ENCODE peak calls at places on chromosomes 3 and 15, in seven cellular contexts. One of them, this sample, is unnamed.

GRCh38 chr15:42619641-42620371 is 44.4 kb downstream of the STARD9 start:
- DNase-seq in GM12865: peak
- DNase-seq in activated T-cell treated with anti-CD3 and anti-CD28 coated beads, Interleukin-2, amount 50 U/mL, for 72 hours: no peak
- DNase-seq in activated CD4-positive, alpha-beta T cell treated with anti-CD3 and anti-CD28 coated beads, Interleukin-2, amount 10 ng/mL, durations not matched to agents 7 days and 5 days: no peak
- DNase-seq in stimulated activated CD4-positive, alpha-beta T cell treated with anti-CD3 and anti-CD28 coated beads, Interleukin-2, amount 100 ng/mL, for 48 hours: no peak
- DNase-seq in epithelial cell of esophagus: no peak
- DNase-seq in astrocyte of the cerebellum: peak
- DNase-seq in this sample: no peak

GRCh38 chr3:62100233-62100989 is 272.9 kb downstream of the FEZF2 start:
- DNase-seq in GM12865: no peak
- DNase-seq in activated T-cell treated with anti-CD3 and anti-CD28 coated beads, Interleukin-2, amount 50 U/mL, for 72 hours: no peak
- DNase-seq in astrocyte of the cerebellum: no peak
- DNase-seq in stimulated activated CD4-positive, alpha-beta T cell treated with anti-CD3 and anti-CD28 coated beads, Interleukin-2, amount 100 ng/mL, for 48 hours: no peak
- DNase-seq in activated CD4-positive, alpha-beta T cell treated with anti-CD3 and anti-CD28 coated beads, Interleukin-2, amount 10 ng/mL, durations not matched to agents 7 days and 5 days: no peak
- DNase-seq in epithelial cell of esophagus: no peak
- DNase-seq in this sample: no peak

GRCh38 chr15:31235298-31236183 is 91.1 kb upstream of the KLF13 start:
- DNase-seq in stimulated activated CD4-positive, alpha-beta T cell treated with anti-CD3 and anti-CD28 coated beads, Interleukin-2, amount 100 ng/mL, for 48 hours: no peak
- DNase-seq in astrocyte of the cerebellum: no peak
- DNase-seq in activated T-cell treated with anti-CD3 and anti-CD28 coated beads, Interleukin-2, amount 50 U/mL, for 72 hours: no peak
- DNase-seq in GM12865: peak
- DNase-seq in epithelial cell of esophagus: peak
- DNase-seq in activated CD4-positive, alpha-beta T cell treated with anti-CD3 and anti-CD28 coated beads, Interleukin-2, amount 10 ng/mL, durations not matched to agents 7 days and 5 days: no peak
- DNase-seq in this sample: no peak

GRCh38 chr3:27861047-27862036 is 139.2 kb upstream of the EOMES start:
- DNase-seq in epithelial cell of esophagus: no peak
- DNase-seq in GM12865: no peak
- DNase-seq in stimulated activated CD4-positive, alpha-beta T cell treated with anti-CD3 and anti-CD28 coated beads, Interleukin-2, amount 100 ng/mL, for 48 hours: no peak
- DNase-seq in activated CD4-positive, alpha-beta T cell treated with anti-CD3 and anti-CD28 coated beads, Interleukin-2, amount 10 ng/mL, durations not matched to agents 7 days and 5 days: peak
- DNase-seq in astrocyte of the cerebellum: no peak
- DNase-seq in activated T-cell treated with anti-CD3 and anti-CD28 coated beads, Interleukin-2, amount 50 U/mL, for 72 hours: peak
- DNase-seq in this sample: no peak

GRCh38 chr15:100263031-100263430 is 78.7 kb downstream of the ADAMTS17 start:
- DNase-seq in activated T-cell treated with anti-CD3 and anti-CD28 coated beads, Interleukin-2, amount 50 U/mL, for 72 hours: no peak
- DNase-seq in GM12865: no peak
- DNase-seq in astrocyte of the cerebellum: no peak
- DNase-seq in epithelial cell of esophagus: no peak
- DNase-seq in activated CD4-positive, alpha-beta T cell treated with anti-CD3 and anti-CD28 coated beads, Interleukin-2, amount 10 ng/mL, durations not matched to agents 7 days and 5 days: no peak
- DNase-seq in stimulated activated CD4-positive, alpha-beta T cell treated with anti-CD3 and anti-CD28 coated beads, Interleukin-2, amount 100 ng/mL, for 48 hours: no peak
- DNase-seq in this sample: no peak

GRCh38 chr3:58659051-58659675 is 7.4 kb downstream of the FAM3D start:
- DNase-seq in activated T-cell treated with anti-CD3 and anti-CD28 coated beads, Interleukin-2, amount 50 U/mL, for 72 hours: no peak
- DNase-seq in activated CD4-positive, alpha-beta T cell treated with anti-CD3 and anti-CD28 coated beads, Interleukin-2, amount 10 ng/mL, durations not matched to agents 7 days and 5 days: no peak
- DNase-seq in epithelial cell of esophagus: peak
- DNase-seq in GM12865: no peak
- DNase-seq in astrocyte of the cerebellum: peak
- DNase-seq in stimulated activated CD4-positive, alpha-beta T cell treated with anti-CD3 and anti-CD28 coated beads, Interleukin-2, amount 100 ng/mL, for 48 hours: no peak
- DNase-seq in this sample: no peak

GRCh38 chr15:39140060-39140604 is 440.7 kb upstream of the THBS1 start:
- DNase-seq in activated T-cell treated with anti-CD3 and anti-CD28 coated beads, Interleukin-2, amount 50 U/mL, for 72 hours: peak
- DNase-seq in activated CD4-positive, alpha-beta T cell treated with anti-CD3 and anti-CD28 coated beads, Interleukin-2, amount 10 ng/mL, durations not matched to agents 7 days and 5 days: no peak
- DNase-seq in epithelial cell of esophagus: peak
- DNase-seq in GM12865: no peak
- DNase-seq in astrocyte of the cerebellum: peak
- DNase-seq in stimulated activated CD4-positive, alpha-beta T cell treated with anti-CD3 and anti-CD28 coated beads, Interleukin-2, amount 100 ng/mL, for 48 hours: no peak
- DNase-seq in this sample: no peak

GRCh38 chr15:60093273-60094067 is 89.4 kb downstream of the FOXB1 start:
- DNase-seq in epithelial cell of esophagus: peak
- DNase-seq in astrocyte of the cerebellum: no peak
- DNase-seq in activated T-cell treated with anti-CD3 and anti-CD28 coated beads, Interleukin-2, amount 50 U/mL, for 72 hours: no peak
- DNase-seq in activated CD4-positive, alpha-beta T cell treated with anti-CD3 and anti-CD28 coated beads, Interleukin-2, amount 10 ng/mL, durations not matched to agents 7 days and 5 days: no peak
- DNase-seq in stimulated activated CD4-positive, alpha-beta T cell treated with anti-CD3 and anti-CD28 coated beads, Interleukin-2, amount 100 ng/mL, for 48 hours: no peak
- DNase-seq in GM12865: no peak
- DNase-seq in this sample: no peak

GRCh38 chr15:40763801-40764765 is at the start of gene GCHFR:
- DNase-seq in epithelial cell of esophagus: peak
- DNase-seq in GM12865: peak
- DNase-seq in activated T-cell treated with anti-CD3 and anti-CD28 coated beads, Interleukin-2, amount 50 U/mL, for 72 hours: peak
- DNase-seq in astrocyte of the cerebellum: no peak
- DNase-seq in activated CD4-positive, alpha-beta T cell treated with anti-CD3 and anti-CD28 coated beads, Interleukin-2, amount 10 ng/mL, durations not matched to agents 7 days and 5 days: peak
- DNase-seq in stimulated activated CD4-positive, alpha-beta T cell treated with anti-CD3 and anti-CD28 coated beads, Interleukin-2, amount 100 ng/mL, for 48 hours: peak
- DNase-seq in this sample: peak

GRCh38 chr3:188082040-188082439 is 71.9 kb upstream of the LPP start:
- DNase-seq in epithelial cell of esophagus: no peak
- DNase-seq in GM12865: no peak
- DNase-seq in activated CD4-positive, alpha-beta T cell treated with anti-CD3 and anti-CD28 coated beads, Interleukin-2, amount 10 ng/mL, durations not matched to agents 7 days and 5 days: no peak
- DNase-seq in astrocyte of the cerebellum: no peak
- DNase-seq in stimulated activated CD4-positive, alpha-beta T cell treated with anti-CD3 and anti-CD28 coated beads, Interleukin-2, amount 100 ng/mL, for 48 hours: no peak
- DNase-seq in activated T-cell treated with anti-CD3 and anti-CD28 coated beads, Interleukin-2, amount 50 U/mL, for 72 hours: no peak
- DNase-seq in this sample: no peak

GRCh38 chr15:98503970-98504369 is 144.4 kb upstream of the IGF1R start:
- DNase-seq in GM12865: no peak
- DNase-seq in epithelial cell of esophagus: peak
- DNase-seq in activated T-cell treated with anti-CD3 and anti-CD28 coated beads, Interleukin-2, amount 50 U/mL, for 72 hours: no peak
- DNase-seq in activated CD4-positive, alpha-beta T cell treated with anti-CD3 and anti-CD28 coated beads, Interleukin-2, amount 10 ng/mL, durations not matched to agents 7 days and 5 days: no peak
- DNase-seq in astrocyte of the cerebellum: no peak
- DNase-seq in stimulated activated CD4-positive, alpha-beta T cell treated with anti-CD3 and anti-CD28 coated beads, Interleukin-2, amount 100 ng/mL, for 48 hours: no peak
- DNase-seq in this sample: no peak

GRCh38 chr3:184693011-184693975 is 18.6 kb downstream of the MAGEF1 start:
- DNase-seq in GM12865: no peak
- DNase-seq in epithelial cell of esophagus: no peak
- DNase-seq in activated T-cell treated with anti-CD3 and anti-CD28 coated beads, Interleukin-2, amount 50 U/mL, for 72 hours: no peak
- DNase-seq in stimulated activated CD4-positive, alpha-beta T cell treated with anti-CD3 and anti-CD28 coated beads, Interleukin-2, amount 100 ng/mL, for 48 hours: no peak
- DNase-seq in activated CD4-positive, alpha-beta T cell treated with anti-CD3 and anti-CD28 coated beads, Interleukin-2, amount 10 ng/mL, durations not matched to agents 7 days and 5 days: no peak
- DNase-seq in astrocyte of the cerebellum: no peak
- DNase-seq in this sample: no peak

GRCh38 chr15:75171408-75171807 is 30.3 kb upstream of the C15orf39 start:
- DNase-seq in stimulated activated CD4-positive, alpha-beta T cell treated with anti-CD3 and anti-CD28 coated beads, Interleukin-2, amount 100 ng/mL, for 48 hours: no peak
- DNase-seq in GM12865: peak
- DNase-seq in activated T-cell treated with anti-CD3 and anti-CD28 coated beads, Interleukin-2, amount 50 U/mL, for 72 hours: no peak
- DNase-seq in astrocyte of the cerebellum: peak
- DNase-seq in epithelial cell of esophagus: peak
- DNase-seq in activated CD4-positive, alpha-beta T cell treated with anti-CD3 and anti-CD28 coated beads, Interleukin-2, amount 10 ng/mL, durations not matched to agents 7 days and 5 days: peak
- DNase-seq in this sample: no peak

GRCh38 chr3:120029749-120030148 is 64.5 kb downstream of the GSK3B start:
- DNase-seq in activated T-cell treated with anti-CD3 and anti-CD28 coated beads, Interleukin-2, amount 50 U/mL, for 72 hours: no peak
- DNase-seq in GM12865: no peak
- DNase-seq in epithelial cell of esophagus: no peak
- DNase-seq in activated CD4-positive, alpha-beta T cell treated with anti-CD3 and anti-CD28 coated beads, Interleukin-2, amount 10 ng/mL, durations not matched to agents 7 days and 5 days: no peak
- DNase-seq in astrocyte of the cerebellum: no peak
- DNase-seq in stimulated activated CD4-positive, alpha-beta T cell treated with anti-CD3 and anti-CD28 coated beads, Interleukin-2, amount 100 ng/mL, for 48 hours: no peak
- DNase-seq in this sample: no peak

GRCh38 chr3:41716391-41716910 is 245.5 kb downstream of the ULK4 start:
- DNase-seq in stimulated activated CD4-positive, alpha-beta T cell treated with anti-CD3 and anti-CD28 coated beads, Interleukin-2, amount 100 ng/mL, for 48 hours: no peak
- DNase-seq in epithelial cell of esophagus: peak
- DNase-seq in activated CD4-positive, alpha-beta T cell treated with anti-CD3 and anti-CD28 coated beads, Interleukin-2, amount 10 ng/mL, durations not matched to agents 7 days and 5 days: no peak
- DNase-seq in GM12865: no peak
- DNase-seq in activated T-cell treated with anti-CD3 and anti-CD28 coated beads, Interleukin-2, amount 50 U/mL, for 72 hours: no peak
- DNase-seq in astrocyte of the cerebellum: peak
- DNase-seq in this sample: no peak

GRCh38 chr3:197577366-197578074 is 21.8 kb upstream of the BDH1 start:
- DNase-seq in stimulated activated CD4-positive, alpha-beta T cell treated with anti-CD3 and anti-CD28 coated beads, Interleukin-2, amount 100 ng/mL, for 48 hours: no peak
- DNase-seq in activated T-cell treated with anti-CD3 and anti-CD28 coated beads, Interleukin-2, amount 50 U/mL, for 72 hours: no peak
- DNase-seq in astrocyte of the cerebellum: no peak
- DNase-seq in GM12865: no peak
- DNase-seq in activated CD4-positive, alpha-beta T cell treated with anti-CD3 and anti-CD28 coated beads, Interleukin-2, amount 10 ng/mL, durations not matched to agents 7 days and 5 days: no peak
- DNase-seq in epithelial cell of esophagus: peak
- DNase-seq in this sample: no peak

GRCh38 chr3:148102156-148102555 is 595.5 kb upstream of the AGTR1 start:
- DNase-seq in epithelial cell of esophagus: no peak
- DNase-seq in astrocyte of the cerebellum: no peak
- DNase-seq in activated T-cell treated with anti-CD3 and anti-CD28 coated beads, Interleukin-2, amount 50 U/mL, for 72 hours: no peak
- DNase-seq in activated CD4-positive, alpha-beta T cell treated with anti-CD3 and anti-CD28 coated beads, Interleukin-2, amount 10 ng/mL, durations not matched to agents 7 days and 5 days: no peak
- DNase-seq in GM12865: no peak
- DNase-seq in stimulated activated CD4-positive, alpha-beta T cell treated with anti-CD3 and anti-CD28 coated beads, Interleukin-2, amount 100 ng/mL, for 48 hours: no peak
- DNase-seq in this sample: no peak

GRCh38 chr3:191414732-191415131 is 46.2 kb upstream of the PYDC2 start:
- DNase-seq in stimulated activated CD4-positive, alpha-beta T cell treated with anti-CD3 and anti-CD28 coated beads, Interleukin-2, amount 100 ng/mL, for 48 hours: no peak
- DNase-seq in activated CD4-positive, alpha-beta T cell treated with anti-CD3 and anti-CD28 coated beads, Interleukin-2, amount 10 ng/mL, durations not matched to agents 7 days and 5 days: no peak
- DNase-seq in activated T-cell treated with anti-CD3 and anti-CD28 coated beads, Interleukin-2, amount 50 U/mL, for 72 hours: no peak
- DNase-seq in GM12865: no peak
- DNase-seq in epithelial cell of esophagus: no peak
- DNase-seq in astrocyte of the cerebellum: no peak
- DNase-seq in this sample: no peak

GRCh38 chr15:96331141-96331941 is 841 bp downstream of the NR2F2 start:
- DNase-seq in astrocyte of the cerebellum: no peak
- DNase-seq in epithelial cell of esophagus: peak
- DNase-seq in stimulated activated CD4-positive, alpha-beta T cell treated with anti-CD3 and anti-CD28 coated beads, Interleukin-2, amount 100 ng/mL, for 48 hours: no peak
- DNase-seq in GM12865: no peak
- DNase-seq in activated T-cell treated with anti-CD3 and anti-CD28 coated beads, Interleukin-2, amount 50 U/mL, for 72 hours: no peak
- DNase-seq in activated CD4-positive, alpha-beta T cell treated with anti-CD3 and anti-CD28 coated beads, Interleukin-2, amount 10 ng/mL, durations not matched to agents 7 days and 5 days: no peak
- DNase-seq in this sample: no peak

GRCh38 chr3:15795563-15796308 is 2.0 kb downstream of the ANKRD28 start:
- DNase-seq in stimulated activated CD4-positive, alpha-beta T cell treated with anti-CD3 and anti-CD28 coated beads, Interleukin-2, amount 100 ng/mL, for 48 hours: no peak
- DNase-seq in astrocyte of the cerebellum: peak
- DNase-seq in epithelial cell of esophagus: peak
- DNase-seq in activated CD4-positive, alpha-beta T cell treated with anti-CD3 and anti-CD28 coated beads, Interleukin-2, amount 10 ng/mL, durations not matched to agents 7 days and 5 days: no peak
- DNase-seq in activated T-cell treated with anti-CD3 and anti-CD28 coated beads, Interleukin-2, amount 50 U/mL, for 72 hours: no peak
- DNase-seq in GM12865: peak
- DNase-seq in this sample: no peak

GRCh38 chr3:133865136-133865855 is 30.4 kb downstream of the RAB6B start:
- DNase-seq in activated CD4-positive, alpha-beta T cell treated with anti-CD3 and anti-CD28 coated beads, Interleukin-2, amount 10 ng/mL, durations not matched to agents 7 days and 5 days: no peak
- DNase-seq in activated T-cell treated with anti-CD3 and anti-CD28 coated beads, Interleukin-2, amount 50 U/mL, for 72 hours: no peak
- DNase-seq in stimulated activated CD4-positive, alpha-beta T cell treated with anti-CD3 and anti-CD28 coated beads, Interleukin-2, amount 100 ng/mL, for 48 hours: no peak
- DNase-seq in astrocyte of the cerebellum: no peak
- DNase-seq in GM12865: no peak
- DNase-seq in epithelial cell of esophagus: no peak
- DNase-seq in this sample: no peak

GRCh38 chr3:100602506-100603444 is 6.6 kb upstream of the ADGRG7 start:
- DNase-seq in activated T-cell treated with anti-CD3 and anti-CD28 coated beads, Interleukin-2, amount 50 U/mL, for 72 hours: no peak
- DNase-seq in activated CD4-positive, alpha-beta T cell treated with anti-CD3 and anti-CD28 coated beads, Interleukin-2, amount 10 ng/mL, durations not matched to agents 7 days and 5 days: no peak
- DNase-seq in astrocyte of the cerebellum: no peak
- DNase-seq in GM12865: peak
- DNase-seq in epithelial cell of esophagus: peak
- DNase-seq in stimulated activated CD4-positive, alpha-beta T cell treated with anti-CD3 and anti-CD28 coated beads, Interleukin-2, amount 100 ng/mL, for 48 hours: no peak
- DNase-seq in this sample: no peak

GRCh38 chr3:168213920-168214319 is 118.2 kb upstream of the GOLIM4 start:
- DNase-seq in GM12865: peak
- DNase-seq in astrocyte of the cerebellum: no peak
- DNase-seq in epithelial cell of esophagus: no peak
- DNase-seq in activated CD4-positive, alpha-beta T cell treated with anti-CD3 and anti-CD28 coated beads, Interleukin-2, amount 10 ng/mL, durations not matched to agents 7 days and 5 days: no peak
- DNase-seq in activated T-cell treated with anti-CD3 and anti-CD28 coated beads, Interleukin-2, amount 50 U/mL, for 72 hours: no peak
- DNase-seq in stimulated activated CD4-positive, alpha-beta T cell treated with anti-CD3 and anti-CD28 coated beads, Interleukin-2, amount 100 ng/mL, for 48 hours: no peak
- DNase-seq in this sample: no peak

GRCh38 chr3:65177879-65178484 is 490.2 kb upstream of the ADAMTS9 start:
- DNase-seq in activated T-cell treated with anti-CD3 and anti-CD28 coated beads, Interleukin-2, amount 50 U/mL, for 72 hours: no peak
- DNase-seq in stimulated activated CD4-positive, alpha-beta T cell treated with anti-CD3 and anti-CD28 coated beads, Interleukin-2, amount 100 ng/mL, for 48 hours: no peak
- DNase-seq in astrocyte of the cerebellum: peak
- DNase-seq in activated CD4-positive, alpha-beta T cell treated with anti-CD3 and anti-CD28 coated beads, Interleukin-2, amount 10 ng/mL, durations not matched to agents 7 days and 5 days: no peak
- DNase-seq in epithelial cell of esophagus: no peak
- DNase-seq in GM12865: no peak
- DNase-seq in this sample: no peak

GRCh38 chr15:95286911-95287769 is 1043.4 kb upstream of the NR2F2 start:
- DNase-seq in astrocyte of the cerebellum: no peak
- DNase-seq in activated T-cell treated with anti-CD3 and anti-CD28 coated beads, Interleukin-2, amount 50 U/mL, for 72 hours: no peak
- DNase-seq in activated CD4-positive, alpha-beta T cell treated with anti-CD3 and anti-CD28 coated beads, Interleukin-2, amount 10 ng/mL, durations not matched to agents 7 days and 5 days: no peak
- DNase-seq in epithelial cell of esophagus: no peak
- DNase-seq in stimulated activated CD4-positive, alpha-beta T cell treated with anti-CD3 and anti-CD28 coated beads, Interleukin-2, amount 100 ng/mL, for 48 hours: no peak
- DNase-seq in GM12865: peak
- DNase-seq in this sample: no peak

GRCh38 chr3:9955067-9955502 is 2.9 kb upstream of the PRRT3 start:
- DNase-seq in activated CD4-positive, alpha-beta T cell treated with anti-CD3 and anti-CD28 coated beads, Interleukin-2, amount 10 ng/mL, durations not matched to agents 7 days and 5 days: no peak
- DNase-seq in astrocyte of the cerebellum: no peak
- DNase-seq in epithelial cell of esophagus: no peak
- DNase-seq in stimulated activated CD4-positive, alpha-beta T cell treated with anti-CD3 and anti-CD28 coated beads, Interleukin-2, amount 100 ng/mL, for 48 hours: no peak
- DNase-seq in GM12865: no peak
- DNase-seq in activated T-cell treated with anti-CD3 and anti-CD28 coated beads, Interleukin-2, amount 50 U/mL, for 72 hours: no peak
- DNase-seq in this sample: no peak

GRCh38 chr3:108090066-108090700 is 648 bp downstream of the CD47 start:
- DNase-seq in GM12865: peak
- DNase-seq in stimulated activated CD4-positive, alpha-beta T cell treated with anti-CD3 and anti-CD28 coated beads, Interleukin-2, amount 100 ng/mL, for 48 hours: peak
- DNase-seq in epithelial cell of esophagus: peak
- DNase-seq in astrocyte of the cerebellum: no peak
- DNase-seq in activated CD4-positive, alpha-beta T cell treated with anti-CD3 and anti-CD28 coated beads, Interleukin-2, amount 10 ng/mL, durations not matched to agents 7 days and 5 days: peak
- DNase-seq in activated T-cell treated with anti-CD3 and anti-CD28 coated beads, Interleukin-2, amount 50 U/mL, for 72 hours: peak
- DNase-seq in this sample: peak

This sample was measured in T follicular helper cell.